ENCODE peak calls at places on chromosome 18, in five cellular contexts. One of them, this sample, is unnamed.
A peak's percentile ranks its signal among the peaks of the same experiment; 100 is the strongest.

GRCh38 chr18:75638597-75639467 is 211.3 kb upstream of the SMIM21 start:
- DNase-seq in choroid plexus epithelial cell: peak; percentile 39
- DNase-seq in type B pancreatic cell: no peak
- DNase-seq in cardiac muscle cell: peak; percentile 18
- DNase-seq in GM23338: peak; percentile 49
- DNase-seq in this sample: peak; percentile 31

GRCh38 chr18:59219672-59220163 is at the start of gene GRP:
- DNase-seq in type B pancreatic cell: no peak
- DNase-seq in GM23338: peak; percentile 59
- DNase-seq in choroid plexus epithelial cell: no peak
- DNase-seq in cardiac muscle cell: peak; percentile 23
- DNase-seq in this sample: peak; percentile 36

GRCh38 chr18:3294435-3295080 is 32.6 kb downstream of the MYL12B start:
- DNase-seq in GM23338: no peak
- DNase-seq in choroid plexus epithelial cell: peak; percentile 80
- DNase-seq in type B pancreatic cell: no peak
- DNase-seq in cardiac muscle cell: no peak
- DNase-seq in this sample: no peak

GRCh38 chr18:45691816-45692179 is 32.2 kb upstream of the SLC14A1 start:
- DNase-seq in cardiac muscle cell: no peak
- DNase-seq in GM23338: no peak
- DNase-seq in type B pancreatic cell: peak; percentile 52
- DNase-seq in choroid plexus epithelial cell: no peak
- DNase-seq in this sample: no peak

GRCh38 chr18:1383465-1383864 is 478.8 kb downstream of the ADCYAP1 start:
- DNase-seq in cardiac muscle cell: no peak
- DNase-seq in type B pancreatic cell: no peak
- DNase-seq in choroid plexus epithelial cell: no peak
- DNase-seq in GM23338: peak; percentile 27
- DNase-seq in this sample: no peak

GRCh38 chr18:74066018-74066417 is 81.6 kb downstream of the FBXO15 start:
- DNase-seq in cardiac muscle cell: no peak
- DNase-seq in type B pancreatic cell: no peak
- DNase-seq in GM23338: no peak
- DNase-seq in choroid plexus epithelial cell: no peak
- DNase-seq in this sample: no peak

GRCh38 chr18:66419400-66419799 is 184.5 kb downstream of the CDH19 start:
- DNase-seq in type B pancreatic cell: no peak
- DNase-seq in choroid plexus epithelial cell: no peak
- DNase-seq in GM23338: no peak
- DNase-seq in cardiac muscle cell: no peak
- DNase-seq in this sample: no peak

GRCh38 chr18:74375999-74376398 is 60.4 kb downstream of the C18orf63 start:
- DNase-seq in GM23338: no peak
- DNase-seq in type B pancreatic cell: peak; percentile 27
- DNase-seq in cardiac muscle cell: no peak
- DNase-seq in choroid plexus epithelial cell: no peak
- DNase-seq in this sample: no peak

GRCh38 chr18:62637807-62638687 is 77.3 kb upstream of the PHLPP1 start:
- DNase-seq in choroid plexus epithelial cell: peak; percentile 33
- DNase-seq in GM23338: peak; percentile 77
- DNase-seq in cardiac muscle cell: peak; percentile 16
- DNase-seq in type B pancreatic cell: no peak
- DNase-seq in this sample: peak; percentile 25

GRCh38 chr18:48539406-48540328 is 836 bp downstream of the CTIF start:
- DNase-seq in type B pancreatic cell: peak; percentile 74
- DNase-seq in choroid plexus epithelial cell: peak; percentile 74
- DNase-seq in cardiac muscle cell: peak; percentile 72
- DNase-seq in GM23338: peak; percentile 75
- DNase-seq in this sample: peak; percentile 64

GRCh38 chr18:65768379-65768778 is 17.6 kb downstream of the CDH7 start:
- DNase-seq in cardiac muscle cell: no peak
- DNase-seq in GM23338: no peak
- DNase-seq in type B pancreatic cell: no peak
- DNase-seq in choroid plexus epithelial cell: peak; percentile 20
- DNase-seq in this sample: no peak

GRCh38 chr18:77101410-77102245 is 31.0 kb downstream of the MBP start:
- DNase-seq in cardiac muscle cell: no peak
- DNase-seq in choroid plexus epithelial cell: peak; percentile 97
- DNase-seq in GM23338: peak; percentile 38
- DNase-seq in type B pancreatic cell: no peak
- DNase-seq in this sample: no peak

DNA sequence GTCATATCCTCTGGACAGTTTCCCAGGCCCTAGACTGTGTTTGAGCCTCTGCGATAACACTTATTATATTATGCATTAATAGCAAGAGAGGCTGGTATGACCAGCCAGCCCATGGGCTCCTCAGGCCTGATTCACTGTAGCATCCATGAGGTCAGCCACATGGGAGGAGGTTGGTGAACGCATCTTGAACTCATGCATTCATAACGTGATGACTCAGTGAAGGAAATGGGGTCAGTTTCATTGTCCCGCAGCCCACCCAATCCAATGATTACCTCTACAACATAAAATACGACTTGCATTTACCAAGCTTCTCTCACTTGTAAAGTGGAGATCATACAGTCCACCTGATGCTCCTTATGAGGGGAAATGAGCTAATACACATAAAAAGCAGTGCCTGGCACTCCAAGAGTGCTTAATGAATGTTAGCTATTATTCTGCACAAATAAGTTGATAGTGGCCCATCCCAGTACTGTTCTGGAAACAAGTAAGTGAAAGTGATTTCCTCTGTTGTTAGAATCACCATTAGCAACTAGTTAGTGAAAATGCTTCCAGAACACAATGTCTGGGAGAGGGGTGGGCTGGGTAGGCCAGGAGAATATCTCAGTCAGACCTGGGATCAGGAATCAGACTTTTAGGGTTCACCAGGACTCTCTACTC is 46.2 kb upstream of the CELF4 start:
- DNase-seq in cardiac muscle cell: no peak
- DNase-seq in GM23338: no peak
- DNase-seq in type B pancreatic cell: no peak
- DNase-seq in choroid plexus epithelial cell: no peak
- DNase-seq in this sample: no peak
- TF ChIP-seq CTCF in cardiac muscle cell: no peak
- TF ChIP-seq CTCF in GM23338: no peak
- TF ChIP-seq CTCF in type B pancreatic cell: no peak
- TF ChIP-seq CTCF in choroid plexus epithelial cell: no peak
- TF ChIP-seq CTCF in this sample: no peak

DNA sequence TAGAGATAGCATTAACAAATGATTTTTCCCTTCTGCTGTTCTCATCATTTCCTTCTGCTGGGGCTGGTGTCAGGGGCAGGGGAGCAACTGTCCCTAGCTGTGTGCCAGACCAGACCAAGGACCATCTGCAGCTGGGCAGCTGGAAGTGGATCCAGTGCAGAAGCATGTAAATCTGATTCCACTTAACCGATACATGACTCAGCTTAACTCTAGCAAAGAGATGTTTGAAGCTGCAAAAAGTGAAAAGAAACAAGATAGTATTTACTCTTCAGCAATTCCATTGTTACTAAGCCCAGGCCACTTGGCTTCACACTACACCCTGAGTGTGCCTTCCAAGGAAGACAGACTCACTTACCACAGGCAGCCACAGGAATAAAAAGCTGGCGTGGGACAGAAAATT is 151.1 kb downstream of the GALNT1 start:
- DNase-seq in choroid plexus epithelial cell: peak; percentile 18
- DNase-seq in type B pancreatic cell: no peak
- DNase-seq in cardiac muscle cell: no peak
- DNase-seq in GM23338: no peak
- DNase-seq in this sample: no peak
- TF ChIP-seq CTCF in choroid plexus epithelial cell: no peak
- TF ChIP-seq CTCF in type B pancreatic cell: no peak
- TF ChIP-seq CTCF in cardiac muscle cell: no peak
- TF ChIP-seq CTCF in GM23338: no peak
- TF ChIP-seq CTCF in this sample: no peak

DNA sequence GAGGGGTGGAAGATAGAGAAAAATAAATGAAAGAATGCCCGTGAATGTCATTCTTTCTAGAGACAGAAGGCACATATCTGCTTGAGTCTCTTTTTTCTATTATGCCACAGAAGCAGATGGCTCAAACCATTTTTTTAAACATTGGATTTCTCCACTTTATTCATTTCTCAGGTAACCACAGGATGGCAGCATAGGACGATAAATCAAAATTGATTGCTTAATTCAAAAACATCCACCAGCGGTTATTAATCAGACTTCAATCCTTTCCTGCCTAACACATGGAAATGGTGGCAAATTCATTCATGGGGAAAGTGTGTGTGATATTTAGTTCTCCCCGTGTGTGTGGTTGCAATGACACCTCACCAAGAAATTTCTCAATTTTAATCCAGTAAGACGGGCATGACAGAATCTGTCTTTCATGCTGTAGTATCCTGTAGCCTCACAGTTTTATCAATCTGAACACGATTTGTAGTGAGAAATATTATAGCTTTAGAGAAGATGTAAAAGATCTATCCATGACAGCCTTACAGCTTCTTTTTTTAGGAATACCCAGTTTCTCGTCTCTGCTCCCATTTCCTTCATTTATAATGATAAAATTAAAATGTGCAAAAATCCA is 72.2 kb downstream of the DSC3 start:
- DNase-seq in GM23338: peak; percentile 71
- DNase-seq in cardiac muscle cell: peak; percentile 32
- DNase-seq in type B pancreatic cell: no peak
- DNase-seq in choroid plexus epithelial cell: peak; percentile 62
- DNase-seq in this sample: no peak
- TF ChIP-seq CTCF in GM23338: peak; percentile 56
- TF ChIP-seq CTCF in cardiac muscle cell: peak; percentile 30
- TF ChIP-seq CTCF in type B pancreatic cell: peak; percentile 71
- TF ChIP-seq CTCF in choroid plexus epithelial cell: peak; percentile 37
- TF ChIP-seq CTCF in this sample: peak; percentile 39

GRCh38 chr18:23094411-23095165 is 40.7 kb upstream of the CABLES1 start:
- DNase-seq in cardiac muscle cell: no peak
- DNase-seq in choroid plexus epithelial cell: no peak
- DNase-seq in type B pancreatic cell: no peak
- DNase-seq in GM23338: peak; percentile 38
- DNase-seq in this sample: no peak

GRCh38 chr18:23092121-23092520 is 43.2 kb upstream of the CABLES1 start:
- DNase-seq in cardiac muscle cell: no peak
- DNase-seq in GM23338: no peak
- DNase-seq in choroid plexus epithelial cell: no peak
- DNase-seq in type B pancreatic cell: no peak
- DNase-seq in this sample: no peak

GRCh38 chr18:23093772-23094171 is 41.5 kb upstream of the CABLES1 start:
- DNase-seq in choroid plexus epithelial cell: no peak
- DNase-seq in type B pancreatic cell: no peak
- DNase-seq in GM23338: no peak
- DNase-seq in cardiac muscle cell: no peak
- DNase-seq in this sample: no peak

GRCh38 chr18:23099621-23100020 is 35.7 kb upstream of the CABLES1 start:
- DNase-seq in GM23338: no peak
- DNase-seq in cardiac muscle cell: no peak
- DNase-seq in type B pancreatic cell: no peak
- DNase-seq in choroid plexus epithelial cell: no peak
- DNase-seq in this sample: no peak

DNA sequence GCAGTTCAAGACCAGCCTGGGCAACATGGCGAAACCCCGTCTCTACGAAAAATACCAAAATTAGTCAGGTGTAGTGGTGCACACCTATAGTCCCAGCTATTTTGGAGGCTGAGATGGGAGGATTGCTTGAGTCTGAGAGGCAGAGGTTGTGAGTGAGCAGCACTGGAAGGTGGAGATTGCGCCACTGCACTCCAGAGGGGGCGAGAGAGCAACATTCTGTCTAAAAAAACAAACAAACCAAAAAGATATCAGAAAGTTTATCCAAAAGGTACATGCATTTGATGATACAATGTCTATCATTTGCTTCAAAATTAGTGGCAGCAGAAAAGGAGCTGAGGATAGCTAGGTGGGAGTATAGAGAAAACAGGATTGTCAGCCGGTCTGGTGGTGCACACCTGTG is 39.8 kb upstream of the CABLES1 start:
- DNase-seq in GM23338: no peak
- DNase-seq in type B pancreatic cell: no peak
- DNase-seq in cardiac muscle cell: no peak
- DNase-seq in choroid plexus epithelial cell: no peak
- DNase-seq in this sample: no peak
- TF ChIP-seq CTCF in GM23338: peak; percentile 19
- TF ChIP-seq CTCF in type B pancreatic cell: peak; percentile 14
- TF ChIP-seq CTCF in cardiac muscle cell: peak; percentile 11
- TF ChIP-seq CTCF in choroid plexus epithelial cell: peak; percentile 19
- TF ChIP-seq CTCF in this sample: no peak

DNA sequence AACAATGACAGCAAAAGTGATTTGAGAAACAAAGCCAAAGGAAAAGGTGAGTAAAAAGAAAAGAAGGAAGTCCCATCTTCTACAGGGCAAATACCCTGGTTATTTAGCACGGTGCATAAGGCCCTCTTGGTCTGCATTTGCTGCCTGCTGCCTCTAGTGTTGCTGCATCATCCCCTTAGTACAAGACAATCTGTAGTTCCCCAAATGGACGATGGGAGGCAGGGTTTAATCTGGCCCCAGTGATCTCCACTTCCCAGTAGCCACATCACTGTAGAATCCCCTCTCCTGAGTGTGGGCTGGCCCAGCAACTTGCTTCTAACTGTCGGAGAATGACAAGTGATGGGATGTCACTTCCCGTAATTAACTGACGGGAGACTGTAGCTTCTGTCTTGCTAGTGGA is 85.1 kb downstream of the CTAGE1 start:
- DNase-seq in GM23338: peak; percentile 84
- DNase-seq in cardiac muscle cell: no peak
- DNase-seq in choroid plexus epithelial cell: peak; percentile 28
- DNase-seq in type B pancreatic cell: no peak
- DNase-seq in this sample: no peak
- TF ChIP-seq CTCF in GM23338: peak; percentile 65
- TF ChIP-seq CTCF in cardiac muscle cell: peak; percentile 21
- TF ChIP-seq CTCF in choroid plexus epithelial cell: peak; percentile 39
- TF ChIP-seq CTCF in type B pancreatic cell: peak; percentile 20
- TF ChIP-seq CTCF in this sample: no peak